ENCODE peak calls at places on chromosomes 16 and 17, in six cellular contexts. R, N, J, M, A and U are unnamed samples.

GRCh38 chr16:20879175-20880053 is 20.7 kb downstream of the DCUN1D3 start:
- DNase-seq in R (no peak), A (no peak), M (peak), J (peak), N (no peak), U (no peak)

GRCh38 chr16:79181419-79181818 is 419.1 kb downstream of the MAF start:
- DNase-seq in J (no peak), M (no peak), R (no peak), A (no peak), N (no peak), U (no peak)

GRCh38 chr17:12959441-12959840 is 58.4 kb downstream of the ELAC2 start:
- DNase-seq in N (no peak), J (peak), M (no peak), A (no peak), R (no peak), U (no peak)

GRCh38 chr16:28292731-28293588 is 635 bp downstream of the SBK1 start:
- DNase-seq in R (no peak), J (no peak), A (peak), M (no peak), N (no peak), U (peak)

GRCh38 chr17:3011891-3012290 is 51.5 kb downstream of the OR1D5 start:
- DNase-seq in N (no peak), R (no peak), J (no peak), A (no peak), M (no peak), U (no peak)

GRCh38 chr17:63540581-63540980 is 9.7 kb upstream of the DCAF7 start:
- DNase-seq in N (no peak), M (no peak), J (no peak), R (no peak), A (no peak), U (no peak)

GRCh38 chr17:54781389-54781788 is 119.3 kb upstream of the TOM1L1 start:
- DNase-seq in J (no peak), A (no peak), M (no peak), R (no peak), N (no peak), U (no peak)

GRCh38 chr17:43020789-43021738 is 1.1 kb downstream of the VAT1 start:
- DNase-seq in N (no peak), A (no peak), M (peak), J (peak), R (peak), U (no peak)

GRCh38 chr16:4746215-4746614 is 11.9 kb downstream of the DNAAF8 start:
- DNase-seq in A (no peak), J (no peak), R (no peak), N (no peak), M (no peak), U (no peak)

GRCh38 chr16:57859331-57859730 is 57.0 kb upstream of the KIFC3 start:
- DNase-seq in N (no peak), A (no peak), R (peak), M (peak), J (peak), U (no peak)

GRCh38 chr17:42853004-42853403 is 2.0 kb downstream of the AOC3 start:
- DNase-seq in R (no peak), M (no peak), A (no peak), J (no peak), N (no peak), U (no peak)

GRCh38 chr17:6099492-6099891 is 29.3 kb downstream of the WSCD1 start:
- DNase-seq in A (no peak), J (no peak), R (no peak), N (no peak), M (no peak), U (no peak)

GRCh38 chr17:68195667-68196393 is 52.0 kb upstream of the AMZ2 start:
- DNase-seq in N (peak), M (no peak), J (no peak), R (no peak), A (no peak), U (no peak)

GRCh38 chr16:67431077-67431804 is at the start of gene HSD11B2:
- DNase-seq in M (peak), R (peak), J (peak), N (no peak), A (peak), U (no peak)

GRCh38 chr16:47716571-47716970 is 255.4 kb downstream of the PHKB start:
- DNase-seq in N (no peak), A (no peak), J (no peak), M (no peak), R (no peak), U (no peak)

GRCh38 chr16:70694088-70694487 is 8.2 kb upstream of the MTSS2 start:
- DNase-seq in R (peak), N (no peak), J (peak), M (peak), A (no peak), U (no peak)

GRCh38 chr17:28763804-28764266 is 20.0 kb downstream of the TRAF4 start:
- DNase-seq in N (no peak), A (peak), R (peak), J (peak), M (peak), U (peak)

GRCh38 chr17:68381076-68381900 is 76.0 kb downstream of the WIPI1 start:
- DNase-seq in J (peak), N (no peak), A (no peak), M (no peak), R (peak), U (no peak)

GRCh38 chr17:76265624-76266243 is 586 bp downstream of the UBALD2 start:
- DNase-seq in N (no peak), A (peak), J (peak), M (no peak), R (peak), U (no peak)

GRCh38 chr17:16378631-16379282 is 2.1 kb upstream of the UBB start:
- DNase-seq in A (no peak), M (peak), J (no peak), N (no peak), R (no peak), U (no peak)

GRCh38 chr17:12024332-12024731 is 3.7 kb downstream of the MAP2K4 start:
- DNase-seq in N (no peak), R (no peak), A (no peak), M (peak), J (peak), U (no peak)

GRCh38 chr16:88468289-88469129 is 15.4 kb downstream of the ZFPM1 start:
- DNase-seq in N (no peak), J (no peak), M (peak), R (peak), A (peak), U (no peak)

GRCh38 chr16:87953308-87954208 is 2.3 kb downstream of the BANP start:
- DNase-seq in A (no peak), M (no peak), N (no peak), J (no peak), R (no peak), U (no peak)

GRCh38 chr16:69243479-69243878 is 56.5 kb downstream of the SNTB2 start:
- DNase-seq in M (no peak), N (no peak), J (peak), R (no peak), A (no peak), U (no peak)

GRCh38 chr17:63446218-63446980 is at the start of gene CYB561:
- DNase-seq in R (peak), A (peak), M (peak), N (no peak), J (peak), U (no peak)

GRCh38 chr17:35879748-35880654 is at the start of gene CCL5:
- DNase-seq in J (no peak), A (no peak), M (no peak), N (no peak), R (no peak), U (no peak)

GRCh38 chr16:19842758-19843157 is 41.9 kb downstream of the GPRC5B start:
- DNase-seq in R (no peak), A (no peak), M (no peak), J (no peak), N (no peak), U (no peak)

GRCh38 chr17:39231587-39232551 is 6.1 kb upstream of the STAC2 start:
- DNase-seq in J (peak), M (peak), R (no peak), A (peak), N (no peak), U (peak)

GRCh38 chr17:39705786-39706348 is 6.0 kb downstream of the ERBB2 start:
- DNase-seq in R (no peak), J (no peak), N (no peak), M (no peak), A (no peak), U (no peak)

GRCh38 chr16:2970563-2970962 is 1.4 kb downstream of the PAQR4 start:
- DNase-seq in M (no peak), R (no peak), J (no peak), N (no peak), A (no peak), U (no peak)

GRCh38 chr17:10621397-10621796 is 35.7 kb downstream of the MYH3 start:
- DNase-seq in A (no peak), M (no peak), J (no peak), R (no peak), N (no peak), U (no peak)

GRCh38 chr17:30379303-30380105 is 777 bp downstream of the CPD start:
- DNase-seq in A (no peak), J (no peak), M (peak), R (no peak), N (no peak), U (no peak)

GRCh38 chr16:66714659-66715307 is 18.2 kb upstream of the CMTM4 start:
- DNase-seq in R (no peak), N (peak), J (peak), A (no peak), M (no peak), U (no peak)

GRCh38 chr16:3938843-3939624 is 58.5 kb upstream of the CREBBP start:
- DNase-seq in A (peak), M (peak), N (no peak), R (no peak), J (peak), U (no peak)

GRCh38 chr17:8222380-8222629 is 11.9 kb upstream of the AURKB start:
- DNase-seq in M (no peak), R (peak), A (no peak), N (no peak), J (no peak), U (peak)

GRCh38 chr17:77376795-77377751 is 236.3 kb downstream of the SEC14L1 start:
- DNase-seq in R (no peak), J (peak), N (no peak), A (no peak), M (no peak), U (no peak)